ENCODE peak calls at places on chromosomes 3 and 15, in ten cellular contexts. S is CD4-positive, CD25-positive, alpha-beta regulatory T cell; P is activated B cell treated with CpG ODN at 0.5 μM for 24 hours; C is stimulated activated naive CD8-positive, alpha-beta T cell treated with anti-CD3 and anti-CD28 coated beads, Interleukin-15, amount 100 ng/mL, for 72 hours; Q is Right ventricle myocardium superior; D is heart left ventricle; G is mucosa of descending colon; N is activated CD8-positive, alpha-beta memory T cell treated with anti-CD3 and anti-CD28 coated beads, Interleukin-2, amount 10 ng/mL, durations not matched to agents 7 days and 5 days; H is activated T-cell treated with anti-CD3 and anti-CD28 coated beads, Interleukin-2, amount 50 U/mL, for 72 hours; W is sciatic nerve. T is an unnamed sample.

GRCh38 chr3:138408751-138409161 is 25.7 kb upstream of the ESYT3 start:
- ATAC-seq in N (no peak), C (no peak), P (no peak), D (peak), W (peak), G (no peak), Q (peak), S (no peak), H (no peak), T (no peak)

GRCh38 chr15:37059051-37059450 is 41.3 kb downstream of the MEIS2 start:
- ATAC-seq in W (peak), P (no peak), D (peak), Q (peak), H (no peak), S (no peak), G (no peak), C (no peak), N (no peak), T (no peak)

GRCh38 chr15:98953950-98954349 is 53.6 kb downstream of the PGPEP1L start:
- ATAC-seq in P (no peak), D (peak), N (no peak), G (no peak), S (no peak), C (no peak), W (peak), H (no peak), Q (peak), T (no peak)

GRCh38 chr3:196736670-196737374 is 2.8 kb upstream of the PAK2 start:
- ATAC-seq in D (no peak), H (no peak), C (no peak), G (no peak), W (no peak), P (no peak), N (no peak), Q (no peak), S (no peak), T (no peak)

GRCh38 chr15:52657338-52657737 is 21.9 kb downstream of the ATOSA start:
- ATAC-seq in W (peak), S (no peak), P (no peak), N (no peak), C (no peak), D (peak), Q (peak), G (no peak), H (no peak), T (no peak)

GRCh38 chr15:58139631-58140522 is 1.7 kb downstream of the AQP9 start:
- ATAC-seq in Q (peak), P (no peak), H (peak), N (no peak), G (no peak), W (peak), D (peak), C (no peak), S (no peak), T (no peak)

GRCh38 chr15:72086010-72086697 is 31.8 kb downstream of the MYO9A start:
- ATAC-seq in P (no peak), G (peak), N (no peak), C (no peak), W (no peak), Q (peak), S (no peak), D (peak), H (no peak), T (no peak)

GRCh38 chr3:149501524-149501923 is 27.0 kb downstream of the TM4SF4 start:
- ATAC-seq in P (no peak), H (no peak), N (no peak), Q (no peak), G (no peak), C (no peak), S (no peak), D (peak), W (peak), T (no peak)

GRCh38 chr3:12288466-12289129 is at the start of gene PPARG:
- ATAC-seq in D (peak), S (no peak), N (peak), Q (peak), P (peak), H (peak), W (peak), G (peak), C (peak), T (peak)

GRCh38 chr15:62857411-62857853 is 185.1 kb upstream of the TPM1 start:
- ATAC-seq in W (no peak), P (no peak), H (peak), D (no peak), N (peak), C (peak), S (no peak), Q (no peak), G (no peak), T (peak)

GRCh38 chr3:152192050-152192449 is 76.7 kb upstream of the MBNL1 start:
- ATAC-seq in C (peak), N (peak), H (peak), S (peak), G (peak), Q (no peak), D (no peak), W (no peak), P (no peak), T (peak)

GRCh38 chr3:44076221-44076829 is 165.4 kb upstream of the TOPAZ1 start:
- ATAC-seq in Q (no peak), N (no peak), H (no peak), G (no peak), S (no peak), C (no peak), D (no peak), P (no peak), W (no peak), T (no peak)

GRCh38 chr15:100372695-100373036 is 30.9 kb upstream of the ADAMTS17 start:
- ATAC-seq in S (no peak), H (no peak), D (no peak), Q (peak), C (peak), P (no peak), N (no peak), G (no peak), W (peak), T (no peak)

GRCh38 chr15:88897142-88897455 is 1.8 kb upstream of the HAPLN3 start:
- ATAC-seq in S (no peak), Q (no peak), N (no peak), C (peak), G (no peak), P (no peak), W (no peak), D (no peak), H (no peak), T (no peak)

GRCh38 chr3:11498646-11499045 is 145.1 kb downstream of the VGLL4 start:
- ATAC-seq in Q (peak), N (no peak), W (peak), H (no peak), G (peak), S (no peak), C (no peak), D (peak), P (no peak), T (no peak)

GRCh38 chr3:66400381-66401156 is 100.3 kb downstream of the LRIG1 start:
- ATAC-seq in G (no peak), Q (no peak), H (no peak), S (no peak), P (no peak), N (no peak), D (no peak), C (no peak), W (peak), T (no peak)

GRCh38 chr3:159814161-159814560 is 174.5 kb upstream of the IL12A start:
- ATAC-seq in D (no peak), S (no peak), C (no peak), Q (no peak), W (peak), G (peak), H (no peak), P (no peak), N (no peak), T (no peak)

GRCh38 chr3:104566054-104566453 is 800.7 kb upstream of the ALCAM start:
- ATAC-seq in H (peak), N (no peak), P (no peak), C (peak), G (no peak), Q (no peak), S (no peak), W (no peak), D (no peak), T (no peak)

GRCh38 chr3:134659391-134660045 is 8.7 kb upstream of the KY start:
- ATAC-seq in P (no peak), W (no peak), D (peak), G (no peak), C (no peak), Q (peak), H (no peak), S (no peak), N (no peak), T (no peak)

GRCh38 chr15:70023064-70023768 is 74.5 kb downstream of the TLE3 start:
- ATAC-seq in W (peak), G (peak), H (peak), Q (peak), C (peak), P (peak), N (peak), D (peak), S (peak), T (peak)

GRCh38 chr3:138467905-138468304 is 33.5 kb downstream of the ESYT3 start:
- ATAC-seq in N (no peak), H (no peak), S (no peak), W (no peak), G (no peak), P (no peak), D (no peak), C (no peak), Q (no peak), T (no peak)

GRCh38 chr3:174465177-174465576 is 394.0 kb upstream of the NAALADL2 start:
- ATAC-seq in P (no peak), N (no peak), H (no peak), S (no peak), G (no peak), W (no peak), Q (no peak), C (no peak), D (no peak), T (no peak)

GRCh38 chr3:128383316-128384235 is 83.1 kb downstream of the DNAJB8 start:
- ATAC-seq in Q (peak), H (peak), D (peak), P (no peak), C (peak), G (peak), S (no peak), W (no peak), N (no peak), T (no peak)

GRCh38 chr3:142973217-142974009 is 9.9 kb upstream of the PAQR9 start:
- ATAC-seq in N (no peak), Q (peak), D (peak), C (no peak), H (no peak), S (no peak), P (no peak), W (no peak), G (no peak), T (no peak)

GRCh38 chr3:12556243-12556722 is 604 bp upstream of the MKRN2 start:
- ATAC-seq in H (no peak), G (peak), D (peak), C (no peak), W (peak), N (no peak), P (no peak), Q (peak), S (no peak), T (no peak)

GRCh38 chr3:172201136-172201989 is 162.0 kb downstream of the FNDC3B start:
- ATAC-seq in W (peak), D (peak), Q (peak), G (peak), C (no peak), P (no peak), H (no peak), S (no peak), N (no peak), T (no peak)

GRCh38 chr3:27253831-27254230 is 115.4 kb downstream of the NEK10 start:
- ATAC-seq in H (peak), C (peak), P (no peak), N (peak), W (peak), Q (peak), D (peak), G (peak), S (no peak), T (peak)

GRCh38 chr15:34275721-34276120 is 50.9 kb downstream of the EMC4 start:
- ATAC-seq in H (no peak), W (no peak), D (no peak), N (no peak), Q (no peak), P (no peak), S (no peak), G (no peak), C (no peak), T (no peak)

GRCh38 chr15:98874773-98875172 is 132.8 kb downstream of the PGPEP1L start:
- ATAC-seq in N (no peak), S (no peak), G (peak), D (no peak), P (no peak), Q (peak), W (peak), H (no peak), C (no peak), T (no peak)

GRCh38 chr3:153667341-153667740 is 453.8 kb upstream of the ARHGEF26 start:
- ATAC-seq in N (no peak), D (no peak), P (no peak), H (no peak), Q (no peak), G (no peak), S (no peak), C (no peak), W (no peak), T (no peak)

GRCh38 chr15:74127954-74128784 is 2.2 kb upstream of the ISLR2 start:
- ATAC-seq in H (peak), P (peak), G (peak), S (peak), Q (peak), D (peak), C (peak), N (peak), W (peak), T (peak)